ENCODE peak calls at places on chromosomes 12 and 14, in nine cellular contexts. One of them, this sample, is unnamed.
A peak's percentile ranks its signal among the peaks of the same experiment; 100 is the strongest.

GRCh38 chr12:96516472-96517417 is 27.4 kb downstream of the CFAP54 start:
- DNase-seq in testis: peak; percentile 89
- DNase-seq in thyroid gland: peak; percentile 85
- DNase-seq in OCI-LY7: peak; percentile 85
- DNase-seq in mammary epithelial cell: peak; percentile 56
- DNase-seq in CD8-positive, alpha-beta T cell: peak; percentile 81
- DNase-seq in adrenal gland: peak; percentile 55
- DNase-seq in transverse colon: peak; percentile 85
- DNase-seq in upper lobe of right lung: peak; percentile 71
- DNase-seq in this sample: peak; percentile 76

GRCh38 chr12:78385541-78385940 is 479.0 kb upstream of the SYT1 start:
- DNase-seq in thyroid gland: no peak
- DNase-seq in OCI-LY7: no peak
- DNase-seq in mammary epithelial cell: no peak
- DNase-seq in transverse colon: no peak
- DNase-seq in adrenal gland: no peak
- DNase-seq in upper lobe of right lung: no peak
- DNase-seq in CD8-positive, alpha-beta T cell: no peak
- DNase-seq in testis: no peak
- DNase-seq in this sample: no peak

GRCh38 chr12:89173096-89173495 is 179.2 kb downstream of the DUSP6 start:
- DNase-seq in upper lobe of right lung: no peak
- DNase-seq in thyroid gland: no peak
- DNase-seq in adrenal gland: no peak
- DNase-seq in CD8-positive, alpha-beta T cell: no peak
- DNase-seq in transverse colon: no peak
- DNase-seq in testis: no peak
- DNase-seq in OCI-LY7: no peak
- DNase-seq in mammary epithelial cell: no peak
- DNase-seq in this sample: no peak

GRCh38 chr14:64253672-64254071 is 40.5 kb downstream of the ESR2 start:
- DNase-seq in mammary epithelial cell: peak; percentile 48
- DNase-seq in OCI-LY7: no peak
- DNase-seq in upper lobe of right lung: no peak
- DNase-seq in CD8-positive, alpha-beta T cell: no peak
- DNase-seq in thyroid gland: no peak
- DNase-seq in testis: no peak
- DNase-seq in transverse colon: no peak
- DNase-seq in adrenal gland: no peak
- DNase-seq in this sample: no peak

GRCh38 chr12:92619026-92619425 is 83.8 kb upstream of the PLEKHG7 start:
- DNase-seq in mammary epithelial cell: no peak
- DNase-seq in CD8-positive, alpha-beta T cell: no peak
- DNase-seq in OCI-LY7: no peak
- DNase-seq in testis: no peak
- DNase-seq in adrenal gland: no peak
- DNase-seq in thyroid gland: no peak
- DNase-seq in upper lobe of right lung: no peak
- DNase-seq in transverse colon: no peak
- DNase-seq in this sample: no peak

GRCh38 chr14:76293221-76293620 is 82.7 kb upstream of the ESRRB start:
- DNase-seq in OCI-LY7: no peak
- DNase-seq in testis: no peak
- DNase-seq in thyroid gland: no peak
- DNase-seq in CD8-positive, alpha-beta T cell: no peak
- DNase-seq in transverse colon: no peak
- DNase-seq in adrenal gland: no peak
- DNase-seq in mammary epithelial cell: no peak
- DNase-seq in upper lobe of right lung: no peak
- DNase-seq in this sample: peak; percentile 25

GRCh38 chr12:130713581-130713991 is 2.5 kb downstream of the RIMBP2 start:
- DNase-seq in testis: peak; percentile 22
- DNase-seq in mammary epithelial cell: no peak
- DNase-seq in thyroid gland: peak; percentile 42
- DNase-seq in adrenal gland: no peak
- DNase-seq in OCI-LY7: no peak
- DNase-seq in transverse colon: no peak
- DNase-seq in CD8-positive, alpha-beta T cell: no peak
- DNase-seq in upper lobe of right lung: no peak
- DNase-seq in this sample: peak; percentile 15

GRCh38 chr12:131033486-131033885 is 79.8 kb downstream of the ADGRD1 start:
- DNase-seq in testis: no peak
- DNase-seq in CD8-positive, alpha-beta T cell: no peak
- DNase-seq in mammary epithelial cell: no peak
- DNase-seq in adrenal gland: no peak
- DNase-seq in upper lobe of right lung: no peak
- DNase-seq in transverse colon: no peak
- DNase-seq in OCI-LY7: no peak
- DNase-seq in thyroid gland: no peak
- DNase-seq in this sample: no peak

GRCh38 chr14:71555654-71556559 is 376.3 kb upstream of the RGS6 start:
- DNase-seq in mammary epithelial cell: peak; percentile 66
- DNase-seq in transverse colon: peak; percentile 39
- DNase-seq in upper lobe of right lung: no peak
- DNase-seq in testis: no peak
- DNase-seq in CD8-positive, alpha-beta T cell: peak; percentile 15
- DNase-seq in thyroid gland: no peak
- DNase-seq in OCI-LY7: peak; percentile 93
- DNase-seq in adrenal gland: no peak
- DNase-seq in this sample: no peak

GRCh38 chr12:104733717-104734175 is 224.3 kb downstream of the SLC41A2 start:
- DNase-seq in transverse colon: no peak
- DNase-seq in adrenal gland: no peak
- DNase-seq in testis: no peak
- DNase-seq in OCI-LY7: peak; percentile 22
- DNase-seq in upper lobe of right lung: peak; percentile 67
- DNase-seq in CD8-positive, alpha-beta T cell: no peak
- DNase-seq in mammary epithelial cell: no peak
- DNase-seq in thyroid gland: no peak
- DNase-seq in this sample: peak; percentile 75

GRCh38 chr14:39182770-39183684 is 8.0 kb downstream of the PNN start:
- DNase-seq in upper lobe of right lung: no peak
- DNase-seq in adrenal gland: no peak
- DNase-seq in mammary epithelial cell: no peak
- DNase-seq in thyroid gland: no peak
- DNase-seq in OCI-LY7: no peak
- DNase-seq in transverse colon: no peak
- DNase-seq in testis: no peak
- DNase-seq in CD8-positive, alpha-beta T cell: no peak
- DNase-seq in this sample: no peak

GRCh38 chr12:58046281-58046680 is 104.9 kb downstream of the ATP23 start:
- DNase-seq in upper lobe of right lung: no peak
- DNase-seq in CD8-positive, alpha-beta T cell: no peak
- DNase-seq in OCI-LY7: no peak
- DNase-seq in thyroid gland: no peak
- DNase-seq in transverse colon: no peak
- DNase-seq in mammary epithelial cell: peak; percentile 29
- DNase-seq in adrenal gland: no peak
- DNase-seq in testis: no peak
- DNase-seq in this sample: no peak

GRCh38 chr12:29519585-29520182 is 22.2 kb upstream of the OVCH1 start:
- DNase-seq in upper lobe of right lung: no peak
- DNase-seq in adrenal gland: no peak
- DNase-seq in thyroid gland: peak; percentile 13
- DNase-seq in CD8-positive, alpha-beta T cell: peak; percentile 1
- DNase-seq in transverse colon: no peak
- DNase-seq in OCI-LY7: peak; percentile 44
- DNase-seq in mammary epithelial cell: peak; percentile 24
- DNase-seq in testis: peak; percentile 43
- DNase-seq in this sample: no peak

GRCh38 chr12:12157424-12157823 is 86.7 kb downstream of the BCL2L14 start:
- DNase-seq in CD8-positive, alpha-beta T cell: no peak
- DNase-seq in transverse colon: no peak
- DNase-seq in mammary epithelial cell: no peak
- DNase-seq in thyroid gland: no peak
- DNase-seq in testis: no peak
- DNase-seq in OCI-LY7: no peak
- DNase-seq in upper lobe of right lung: no peak
- DNase-seq in adrenal gland: no peak
- DNase-seq in this sample: no peak

GRCh38 chr12:14399871-14400270 is 34.4 kb downstream of the ATF7IP start:
- DNase-seq in adrenal gland: no peak
- DNase-seq in upper lobe of right lung: no peak
- DNase-seq in transverse colon: no peak
- DNase-seq in mammary epithelial cell: peak; percentile 72
- DNase-seq in CD8-positive, alpha-beta T cell: no peak
- DNase-seq in OCI-LY7: no peak
- DNase-seq in thyroid gland: no peak
- DNase-seq in testis: no peak
- DNase-seq in this sample: no peak

GRCh38 chr12:14403711-14404164 is 38.3 kb downstream of the ATF7IP start:
- DNase-seq in transverse colon: no peak
- DNase-seq in OCI-LY7: peak; percentile 52
- DNase-seq in mammary epithelial cell: peak; percentile 59
- DNase-seq in CD8-positive, alpha-beta T cell: no peak
- DNase-seq in adrenal gland: peak; percentile 53
- DNase-seq in testis: no peak
- DNase-seq in upper lobe of right lung: no peak
- DNase-seq in thyroid gland: no peak
- DNase-seq in this sample: no peak

GRCh38 chr12:14403293-14403692 is 37.8 kb downstream of the ATF7IP start:
- DNase-seq in upper lobe of right lung: no peak
- DNase-seq in transverse colon: no peak
- DNase-seq in mammary epithelial cell: no peak
- DNase-seq in CD8-positive, alpha-beta T cell: no peak
- DNase-seq in thyroid gland: no peak
- DNase-seq in adrenal gland: no peak
- DNase-seq in OCI-LY7: no peak
- DNase-seq in testis: no peak
- DNase-seq in this sample: no peak

GRCh38 chr12:14402697-14403096 is 37.2 kb downstream of the ATF7IP start:
- DNase-seq in upper lobe of right lung: no peak
- DNase-seq in thyroid gland: no peak
- DNase-seq in testis: no peak
- DNase-seq in adrenal gland: no peak
- DNase-seq in mammary epithelial cell: no peak
- DNase-seq in OCI-LY7: no peak
- DNase-seq in transverse colon: no peak
- DNase-seq in CD8-positive, alpha-beta T cell: no peak
- DNase-seq in this sample: no peak

GRCh38 chr12:14400599-14400998 is 35.1 kb downstream of the ATF7IP start:
- DNase-seq in thyroid gland: no peak
- DNase-seq in testis: no peak
- DNase-seq in transverse colon: no peak
- DNase-seq in upper lobe of right lung: no peak
- DNase-seq in mammary epithelial cell: no peak
- DNase-seq in CD8-positive, alpha-beta T cell: no peak
- DNase-seq in adrenal gland: no peak
- DNase-seq in OCI-LY7: no peak
- DNase-seq in this sample: no peak
- H3K9me3 ChIP-seq in thyroid gland: no peaks in the 10 kb centered on the region
- H3K9me3 ChIP-seq in testis: no peaks in the 10 kb centered on the region
- H3K9me3 ChIP-seq in transverse colon: peaks cover 11% of the 10 kb centered on the region
- H3K9me3 ChIP-seq in upper lobe of right lung: peaks cover 19% of the 10 kb centered on the region
- H3K9me3 ChIP-seq in mammary epithelial cell: no peaks in the 10 kb centered on the region
- H3K9me3 ChIP-seq in CD8-positive, alpha-beta T cell: no peaks in the 10 kb centered on the region
- H3K9me3 ChIP-seq in adrenal gland: peaks cover 14% of the 10 kb centered on the region
- H3K9me3 ChIP-seq in OCI-LY7: peaks cover 66% of the 10 kb centered on the region
- H3K9me3 ChIP-seq in this sample: peaks cover 22% of the 10 kb centered on the region

GRCh38 chr12:6606331-6607131 is 648 bp downstream of the CHD4 start:
- DNase-seq in transverse colon: peak; percentile 72
- DNase-seq in mammary epithelial cell: peak; percentile 24
- DNase-seq in CD8-positive, alpha-beta T cell: peak; percentile 53
- DNase-seq in upper lobe of right lung: peak; percentile 88
- DNase-seq in thyroid gland: peak; percentile 82
- DNase-seq in adrenal gland: peak; percentile 80
- DNase-seq in testis: peak; percentile 83
- DNase-seq in OCI-LY7: peak; percentile 78
- DNase-seq in this sample: peak; percentile 90

GRCh38 chr12:6607751-6608591 is 792 bp upstream of the CHD4 start:
- DNase-seq in OCI-LY7: peak; percentile 64
- DNase-seq in testis: peak; percentile 79
- DNase-seq in thyroid gland: peak; percentile 74
- DNase-seq in mammary epithelial cell: peak; percentile 76
- DNase-seq in upper lobe of right lung: no peak
- DNase-seq in transverse colon: peak; percentile 76
- DNase-seq in adrenal gland: peak; percentile 58
- DNase-seq in CD8-positive, alpha-beta T cell: peak; percentile 38
- DNase-seq in this sample: peak; percentile 77

GRCh38 chr12:6604254-6605029 is 2.7 kb downstream of the CHD4 start:
- DNase-seq in adrenal gland: peak; percentile 65
- DNase-seq in testis: peak; percentile 26
- DNase-seq in thyroid gland: no peak
- DNase-seq in upper lobe of right lung: no peak
- DNase-seq in transverse colon: peak; percentile 35
- DNase-seq in mammary epithelial cell: no peak
- DNase-seq in CD8-positive, alpha-beta T cell: no peak
- DNase-seq in OCI-LY7: no peak
- DNase-seq in this sample: no peak

GRCh38 chr12:6603095-6603567 is 4.0 kb downstream of the CHD4 start:
- DNase-seq in CD8-positive, alpha-beta T cell: peak; percentile 34
- DNase-seq in thyroid gland: peak; percentile 20
- DNase-seq in OCI-LY7: peak; percentile 37
- DNase-seq in mammary epithelial cell: peak; percentile 20
- DNase-seq in testis: peak; percentile 43
- DNase-seq in transverse colon: peak; percentile 19
- DNase-seq in upper lobe of right lung: no peak
- DNase-seq in adrenal gland: peak; percentile 50
- DNase-seq in this sample: peak; percentile 86

GRCh38 chr12:6605425-6606330 is 1.5 kb downstream of the CHD4 start:
- DNase-seq in OCI-LY7: peak; percentile 52
- DNase-seq in CD8-positive, alpha-beta T cell: peak; percentile 36
- DNase-seq in upper lobe of right lung: no peak
- DNase-seq in thyroid gland: peak; percentile 58
- DNase-seq in adrenal gland: peak; percentile 48
- DNase-seq in mammary epithelial cell: peak; percentile 60
- DNase-seq in testis: peak; percentile 44
- DNase-seq in transverse colon: no peak
- DNase-seq in this sample: peak; percentile 72
- H3K4me1 ChIP-seq in OCI-LY7: peaks cover 45% of the 10 kb centered on the region
- H3K4me1 ChIP-seq in CD8-positive, alpha-beta T cell: peaks cover 56% of the 10 kb centered on the region
- H3K4me1 ChIP-seq in upper lobe of right lung: peaks cover 37% of the 10 kb centered on the region
- H3K4me1 ChIP-seq in thyroid gland: peaks cover 36% of the 10 kb centered on the region
- H3K4me1 ChIP-seq in adrenal gland: peaks cover 37% of the 10 kb centered on the region
- H3K4me1 ChIP-seq in mammary epithelial cell: peaks cover 34% of the 10 kb centered on the region
- H3K4me1 ChIP-seq in testis: peaks cover 39% of the 10 kb centered on the region
- H3K4me1 ChIP-seq in transverse colon: peaks cover 37% of the 10 kb centered on the region
- H3K4me1 ChIP-seq in this sample: peaks cover 4% of the 10 kb centered on the region

DNA sequence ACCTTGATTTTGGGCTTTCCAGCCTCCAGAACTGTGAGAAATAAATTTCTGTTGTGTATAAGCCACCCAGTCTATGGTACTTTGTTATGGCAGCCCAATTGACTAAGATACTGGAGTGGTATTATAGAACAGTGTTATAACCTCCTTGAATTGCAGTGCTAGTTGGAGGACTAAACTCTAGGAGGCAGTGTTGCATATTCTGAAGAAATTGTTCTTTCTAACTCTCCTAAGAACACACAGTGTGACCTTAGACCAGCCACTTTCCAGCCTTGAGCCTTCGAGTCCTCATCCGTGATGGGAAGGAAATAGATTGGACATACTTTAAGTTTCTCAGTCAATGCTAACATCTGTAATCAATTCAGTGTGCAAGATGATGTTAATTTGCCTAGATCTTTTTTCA is 22.4 kb upstream of the LRRC10 start:
- DNase-seq in adrenal gland: no peak
- DNase-seq in transverse colon: no peak
- DNase-seq in OCI-LY7: no peak
- DNase-seq in testis: no peak
- DNase-seq in thyroid gland: no peak
- DNase-seq in CD8-positive, alpha-beta T cell: no peak
- DNase-seq in upper lobe of right lung: no peak
- DNase-seq in mammary epithelial cell: no peak
- DNase-seq in this sample: no peak
- TF ChIP-seq CTCF in adrenal gland: no peak
- TF ChIP-seq CTCF in transverse colon: no peak
- TF ChIP-seq CTCF in OCI-LY7: peak; percentile 67
- TF ChIP-seq CTCF in testis: no peak
- TF ChIP-seq CTCF in thyroid gland: no peak
- TF ChIP-seq CTCF in CD8-positive, alpha-beta T cell: no peak
- TF ChIP-seq CTCF in upper lobe of right lung: no peak
- TF ChIP-seq CTCF in mammary epithelial cell: peak; percentile 36
- TF ChIP-seq CTCF in this sample: no peak

GRCh38 chr12:103181366-103182152 is 224.1 kb downstream of the ASCL1 start:
- DNase-seq in CD8-positive, alpha-beta T cell: no peak
- DNase-seq in mammary epithelial cell: no peak
- DNase-seq in thyroid gland: no peak
- DNase-seq in transverse colon: no peak
- DNase-seq in adrenal gland: no peak
- DNase-seq in testis: no peak
- DNase-seq in OCI-LY7: no peak
- DNase-seq in upper lobe of right lung: no peak
- DNase-seq in this sample: no peak
- H3K9me3 ChIP-seq in CD8-positive, alpha-beta T cell: no peaks in the 10 kb centered on the region
- H3K9me3 ChIP-seq in mammary epithelial cell: no peaks in the 10 kb centered on the region
- H3K9me3 ChIP-seq in thyroid gland: no peaks in the 10 kb centered on the region
- H3K9me3 ChIP-seq in transverse colon: no peaks in the 10 kb centered on the region
- H3K9me3 ChIP-seq in adrenal gland: no peaks in the 10 kb centered on the region
- H3K9me3 ChIP-seq in testis: no peaks in the 10 kb centered on the region
- H3K9me3 ChIP-seq in OCI-LY7: no peaks in the 10 kb centered on the region
- H3K9me3 ChIP-seq in upper lobe of right lung: no peaks in the 10 kb centered on the region
- H3K9me3 ChIP-seq in this sample: no peaks in the 10 kb centered on the region